ENCODE peak calls at places on chromosomes 12 and 14, in seven cellular contexts. One of them, this sample, is unnamed.

GRCh38 chr12:5222011-5222461 is 178.4 kb downstream of the KCNA5 start:
- DNase-seq in left ventricle myocardium inferior: no peak
- DNase-seq in neural progenitor cell: peak; percentile 80
- DNase-seq in upper lobe of right lung: no peak
- DNase-seq in B cell: no peak
- DNase-seq in fibroblast of mammary gland: no peak
- DNase-seq in bronchial epithelial cell: no peak
- DNase-seq in this sample: no peak

GRCh38 chr12:32134144-32134888 is 27.7 kb downstream of the BICD1 start:
- DNase-seq in fibroblast of mammary gland: peak; percentile 69
- DNase-seq in left ventricle myocardium inferior: no peak
- DNase-seq in bronchial epithelial cell: peak; percentile 37
- DNase-seq in B cell: peak; percentile 39
- DNase-seq in upper lobe of right lung: no peak
- DNase-seq in neural progenitor cell: no peak
- DNase-seq in this sample: no peak

GRCh38 chr12:124236651-124237050 is 58.2 kb upstream of the RFLNA start:
- DNase-seq in upper lobe of right lung: no peak
- DNase-seq in bronchial epithelial cell: peak; percentile 75
- DNase-seq in left ventricle myocardium inferior: no peak
- DNase-seq in B cell: no peak
- DNase-seq in fibroblast of mammary gland: peak; percentile 49
- DNase-seq in neural progenitor cell: no peak
- DNase-seq in this sample: no peak

GRCh38 chr12:20950248-20950647 is 139.7 kb downstream of the SLCO1B3 start:
- DNase-seq in upper lobe of right lung: no peak
- DNase-seq in neural progenitor cell: peak; percentile 21
- DNase-seq in left ventricle myocardium inferior: no peak
- DNase-seq in bronchial epithelial cell: peak; percentile 41
- DNase-seq in fibroblast of mammary gland: peak; percentile 10
- DNase-seq in B cell: no peak
- DNase-seq in this sample: no peak

GRCh38 chr12:74747305-74747704 is 209.7 kb downstream of the ATXN7L3B start:
- DNase-seq in fibroblast of mammary gland: peak; percentile 10
- DNase-seq in bronchial epithelial cell: peak; percentile 15
- DNase-seq in B cell: no peak
- DNase-seq in neural progenitor cell: no peak
- DNase-seq in left ventricle myocardium inferior: no peak
- DNase-seq in upper lobe of right lung: no peak
- DNase-seq in this sample: no peak

GRCh38 chr14:78253986-78254385 is 83.8 kb downstream of the NRXN3 start:
- DNase-seq in neural progenitor cell: no peak
- DNase-seq in bronchial epithelial cell: peak; percentile 97
- DNase-seq in upper lobe of right lung: no peak
- DNase-seq in left ventricle myocardium inferior: no peak
- DNase-seq in B cell: no peak
- DNase-seq in fibroblast of mammary gland: peak; percentile 92
- DNase-seq in this sample: no peak

GRCh38 chr12:39227218-39227617 is 215.7 kb downstream of the KIF21A start:
- DNase-seq in B cell: no peak
- DNase-seq in bronchial epithelial cell: no peak
- DNase-seq in left ventricle myocardium inferior: no peak
- DNase-seq in fibroblast of mammary gland: no peak
- DNase-seq in neural progenitor cell: peak; percentile 2
- DNase-seq in upper lobe of right lung: no peak
- DNase-seq in this sample: no peak

GRCh38 chr12:77120695-77121094 is 55.3 kb upstream of the E2F7 start:
- DNase-seq in left ventricle myocardium inferior: no peak
- DNase-seq in neural progenitor cell: no peak
- DNase-seq in B cell: no peak
- DNase-seq in bronchial epithelial cell: peak; percentile 65
- DNase-seq in upper lobe of right lung: no peak
- DNase-seq in fibroblast of mammary gland: peak; percentile 58
- DNase-seq in this sample: no peak

GRCh38 chr12:12721251-12721689 is 4.1 kb downstream of the CDKN1B start:
- DNase-seq in bronchial epithelial cell: peak; percentile 61
- DNase-seq in left ventricle myocardium inferior: no peak
- DNase-seq in B cell: no peak
- DNase-seq in neural progenitor cell: no peak
- DNase-seq in upper lobe of right lung: no peak
- DNase-seq in fibroblast of mammary gland: no peak
- DNase-seq in this sample: no peak

GRCh38 chr12:70788774-70789173 is 131.8 kb downstream of the PTPRR start:
- DNase-seq in bronchial epithelial cell: no peak
- DNase-seq in fibroblast of mammary gland: no peak
- DNase-seq in neural progenitor cell: no peak
- DNase-seq in upper lobe of right lung: no peak
- DNase-seq in left ventricle myocardium inferior: no peak
- DNase-seq in B cell: no peak
- DNase-seq in this sample: no peak

GRCh38 chr14:24368562-24369252 is 723 bp downstream of the NFATC4 start:
- DNase-seq in upper lobe of right lung: peak; percentile 70
- DNase-seq in B cell: peak; percentile 81
- DNase-seq in bronchial epithelial cell: no peak
- DNase-seq in fibroblast of mammary gland: peak; percentile 80
- DNase-seq in neural progenitor cell: peak; percentile 91
- DNase-seq in left ventricle myocardium inferior: peak; percentile 52
- DNase-seq in this sample: peak; percentile 82

GRCh38 chr12:108734200-108734906 is 3.0 kb upstream of the CORO1C start:
- DNase-seq in fibroblast of mammary gland: peak; percentile 96
- DNase-seq in upper lobe of right lung: no peak
- DNase-seq in bronchial epithelial cell: peak; percentile 99
- DNase-seq in left ventricle myocardium inferior: no peak
- DNase-seq in neural progenitor cell: no peak
- DNase-seq in B cell: no peak
- DNase-seq in this sample: no peak

GRCh38 chr12:46504494-46504893 is 131.9 kb upstream of the SLC38A2 start:
- DNase-seq in fibroblast of mammary gland: no peak
- DNase-seq in left ventricle myocardium inferior: no peak
- DNase-seq in neural progenitor cell: no peak
- DNase-seq in upper lobe of right lung: no peak
- DNase-seq in B cell: no peak
- DNase-seq in bronchial epithelial cell: no peak
- DNase-seq in this sample: no peak

GRCh38 chr12:106894774-106895173 is 60.9 kb upstream of the TMEM263 start:
- DNase-seq in B cell: no peak
- DNase-seq in upper lobe of right lung: no peak
- DNase-seq in neural progenitor cell: no peak
- DNase-seq in fibroblast of mammary gland: no peak
- DNase-seq in left ventricle myocardium inferior: no peak
- DNase-seq in bronchial epithelial cell: no peak
- DNase-seq in this sample: no peak

GRCh38 chr12:121611306-121611705 is 15.0 kb upstream of the ORAI1 start:
- DNase-seq in left ventricle myocardium inferior: no peak
- DNase-seq in bronchial epithelial cell: no peak
- DNase-seq in neural progenitor cell: no peak
- DNase-seq in fibroblast of mammary gland: no peak
- DNase-seq in upper lobe of right lung: no peak
- DNase-seq in B cell: no peak
- DNase-seq in this sample: no peak

GRCh38 chr12:22477166-22477893 is 67.0 kb downstream of the C2CD5 start:
- DNase-seq in upper lobe of right lung: no peak
- DNase-seq in bronchial epithelial cell: peak; percentile 9
- DNase-seq in fibroblast of mammary gland: peak; percentile 80
- DNase-seq in B cell: no peak
- DNase-seq in neural progenitor cell: no peak
- DNase-seq in left ventricle myocardium inferior: no peak
- DNase-seq in this sample: no peak

GRCh38 chr12:97308576-97309198 is 153.9 kb upstream of the RMST start:
- DNase-seq in fibroblast of mammary gland: peak; percentile 65
- DNase-seq in left ventricle myocardium inferior: no peak
- DNase-seq in upper lobe of right lung: no peak
- DNase-seq in neural progenitor cell: peak; percentile 24
- DNase-seq in bronchial epithelial cell: peak; percentile 71
- DNase-seq in B cell: peak; percentile 17
- DNase-seq in this sample: no peak

GRCh38 chr14:55094630-55095157 is 34.4 kb upstream of the LGALS3 start:
- DNase-seq in left ventricle myocardium inferior: no peak
- DNase-seq in bronchial epithelial cell: peak; percentile 83
- DNase-seq in neural progenitor cell: no peak
- DNase-seq in B cell: no peak
- DNase-seq in fibroblast of mammary gland: peak; percentile 83
- DNase-seq in upper lobe of right lung: no peak
- DNase-seq in this sample: no peak

GRCh38 chr12:110649341-110649847 is 35.5 kb downstream of the TCTN1 start:
- DNase-seq in fibroblast of mammary gland: no peak
- DNase-seq in upper lobe of right lung: no peak
- DNase-seq in bronchial epithelial cell: no peak
- DNase-seq in B cell: no peak
- DNase-seq in neural progenitor cell: peak; percentile 9
- DNase-seq in left ventricle myocardium inferior: no peak
- DNase-seq in this sample: no peak

DNA sequence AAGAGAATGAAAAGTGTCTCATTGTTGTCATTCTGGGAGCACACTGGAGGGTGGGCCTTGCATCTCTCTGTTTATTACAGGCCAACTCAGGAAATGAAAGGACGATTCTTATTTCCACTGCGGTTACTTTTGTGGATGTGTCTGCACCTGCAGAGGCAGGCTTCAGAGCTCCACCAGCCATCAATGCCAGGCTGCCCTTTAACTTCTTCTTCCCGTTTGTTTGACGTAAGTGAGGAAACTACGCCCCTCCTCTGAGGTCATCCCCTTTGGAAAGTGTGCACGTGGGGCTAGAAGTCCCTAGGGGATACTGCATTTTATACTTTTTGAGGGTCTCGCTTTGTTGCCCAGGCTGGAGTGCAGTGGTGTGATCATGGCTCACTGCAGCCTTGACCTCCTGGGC is 33.7 kb downstream of the TCTN1 start:
- DNase-seq in upper lobe of right lung: no peak
- DNase-seq in left ventricle myocardium inferior: no peak
- DNase-seq in neural progenitor cell: no peak
- DNase-seq in B cell: peak; percentile 60
- DNase-seq in bronchial epithelial cell: no peak
- DNase-seq in fibroblast of mammary gland: no peak
- DNase-seq in this sample: no peak
- TF ChIP-seq CTCF in upper lobe of right lung: no peak
- TF ChIP-seq CTCF in left ventricle myocardium inferior: no peak
- TF ChIP-seq CTCF in neural progenitor cell: no peak
- TF ChIP-seq CTCF in B cell: no peak
- TF ChIP-seq CTCF in bronchial epithelial cell: no peak
- TF ChIP-seq CTCF in fibroblast of mammary gland: no peak
- TF ChIP-seq CTCF in this sample: no peak

GRCh38 chr14:32226051-32226450 is 23.0 kb upstream of the RNU6-8 start:
- DNase-seq in neural progenitor cell: no peak
- DNase-seq in left ventricle myocardium inferior: no peak
- DNase-seq in B cell: no peak
- DNase-seq in fibroblast of mammary gland: no peak
- DNase-seq in bronchial epithelial cell: peak; percentile 28
- DNase-seq in upper lobe of right lung: no peak
- DNase-seq in this sample: no peak

GRCh38 chr14:32225378-32225920 is 22.4 kb upstream of the RNU6-8 start:
- DNase-seq in bronchial epithelial cell: no peak
- DNase-seq in upper lobe of right lung: no peak
- DNase-seq in neural progenitor cell: peak; percentile 4
- DNase-seq in B cell: no peak
- DNase-seq in fibroblast of mammary gland: no peak
- DNase-seq in left ventricle myocardium inferior: no peak
- DNase-seq in this sample: no peak

GRCh38 chr14:32230181-32230580 is 27.1 kb upstream of the RNU6-8 start:
- DNase-seq in fibroblast of mammary gland: peak; percentile 68
- DNase-seq in B cell: no peak
- DNase-seq in neural progenitor cell: no peak
- DNase-seq in left ventricle myocardium inferior: no peak
- DNase-seq in upper lobe of right lung: no peak
- DNase-seq in bronchial epithelial cell: peak; percentile 85
- DNase-seq in this sample: no peak

GRCh38 chr14:32230695-32231280 is 27.7 kb upstream of the RNU6-8 start:
- DNase-seq in fibroblast of mammary gland: peak; percentile 75
- DNase-seq in bronchial epithelial cell: peak; percentile 77
- DNase-seq in neural progenitor cell: no peak
- DNase-seq in left ventricle myocardium inferior: no peak
- DNase-seq in B cell: no peak
- DNase-seq in upper lobe of right lung: no peak
- DNase-seq in this sample: no peak

GRCh38 chr14:32224731-32225377 is 21.8 kb upstream of the RNU6-8 start:
- DNase-seq in upper lobe of right lung: no peak
- DNase-seq in bronchial epithelial cell: peak; percentile 68
- DNase-seq in neural progenitor cell: peak; percentile 47
- DNase-seq in left ventricle myocardium inferior: no peak
- DNase-seq in B cell: no peak
- DNase-seq in fibroblast of mammary gland: peak; percentile 87
- DNase-seq in this sample: no peak
- TF ChIP-seq CTCF in upper lobe of right lung: peak; percentile 21
- TF ChIP-seq CTCF in bronchial epithelial cell: peak; percentile 67
- TF ChIP-seq CTCF in neural progenitor cell: peak; percentile 24
- TF ChIP-seq CTCF in left ventricle myocardium inferior: peak; percentile 50
- TF ChIP-seq CTCF in B cell: peak; percentile 9
- TF ChIP-seq CTCF in fibroblast of mammary gland: peak; percentile 68
- TF ChIP-seq CTCF in this sample: peak; percentile 63

DNA sequence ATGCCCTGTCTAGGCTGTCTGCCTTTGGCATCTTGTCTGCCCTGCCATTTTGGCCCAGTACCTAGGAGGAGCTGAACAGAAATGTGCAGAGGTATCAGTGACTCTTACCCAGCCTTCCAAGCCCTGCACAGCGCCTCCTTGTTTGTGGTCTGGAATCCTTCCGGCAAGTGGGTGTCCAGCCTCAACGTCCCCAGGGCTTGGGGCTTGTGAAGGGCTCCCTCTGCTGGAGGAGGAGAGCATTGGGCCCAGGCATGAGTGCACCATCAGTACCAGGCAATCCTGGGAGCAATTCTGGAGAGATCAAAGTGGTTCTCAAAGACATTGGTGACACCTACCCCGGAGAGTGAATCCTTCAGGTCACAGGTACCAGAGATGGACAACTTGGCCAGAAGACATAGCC is 2.4 kb upstream of the TCL1B start:
- DNase-seq in left ventricle myocardium inferior: no peak
- DNase-seq in bronchial epithelial cell: no peak
- DNase-seq in neural progenitor cell: peak; percentile 25
- DNase-seq in B cell: peak; percentile 53
- DNase-seq in fibroblast of mammary gland: peak; percentile 15
- DNase-seq in upper lobe of right lung: no peak
- DNase-seq in this sample: no peak
- TF ChIP-seq CTCF in left ventricle myocardium inferior: peak; percentile 44
- TF ChIP-seq CTCF in bronchial epithelial cell: peak; percentile 36
- TF ChIP-seq CTCF in neural progenitor cell: peak; percentile 52
- TF ChIP-seq CTCF in B cell: peak; percentile 57
- TF ChIP-seq CTCF in fibroblast of mammary gland: peak; percentile 49
- TF ChIP-seq CTCF in upper lobe of right lung: peak; percentile 58
- TF ChIP-seq CTCF in this sample: peak; percentile 52

GRCh38 chr14:95515523-95516517 is 630 bp downstream of the SYNE3 start:
- DNase-seq in left ventricle myocardium inferior: peak; percentile 76
- DNase-seq in B cell: peak; percentile 99
- DNase-seq in upper lobe of right lung: peak; percentile 87
- DNase-seq in fibroblast of mammary gland: no peak
- DNase-seq in neural progenitor cell: peak; percentile 82
- DNase-seq in bronchial epithelial cell: no peak
- DNase-seq in this sample: no peak
- TF ChIP-seq CTCF in left ventricle myocardium inferior: peak; percentile 59
- TF ChIP-seq CTCF in B cell: peak; percentile 65
- TF ChIP-seq CTCF in upper lobe of right lung: peak; percentile 53
- TF ChIP-seq CTCF in fibroblast of mammary gland: no peak
- TF ChIP-seq CTCF in neural progenitor cell: peak; percentile 53
- TF ChIP-seq CTCF in bronchial epithelial cell: peak; percentile 19
- TF ChIP-seq CTCF in this sample: peak; percentile 63

This sample was measured in type B pancreatic cell.